ENCODE peak calls at places on chromosomes 6 and 20, in five cellular contexts. W is HCT116, O is K562, Y is H1, N is GM12878. Z is an unnamed sample.

GRCh38 chr6:52598123-52598823 is 21.4 kb upstream of the TRAM2 start:
- DNase-seq in W (peak; percentile 69), O (peak; percentile 89), Y (peak; percentile 58), N (no peak), Z (peak; percentile 100)

GRCh38 chr20:38171301-38172010 is 6.4 kb upstream of the TGM2 start:
- DNase-seq in W (no peak), O (no peak), Y (no peak), N (no peak), Z (peak; percentile 71)

GRCh38 chr6:47235964-47236760 is 73.5 kb downstream of the TNFRSF21 start:
- DNase-seq in W (no peak), O (no peak), Y (no peak), N (no peak), Z (no peak)

GRCh38 chr6:34475167-34476047 is 9.5 kb downstream of the PACSIN1 start:
- DNase-seq in W (no peak), O (no peak), Y (no peak), N (no peak), Z (no peak)

GRCh38 chr6:139732451-139732850 is 358.0 kb upstream of the CITED2 start:
- DNase-seq in W (peak; percentile 18), O (no peak), Y (no peak), N (no peak), Z (no peak)

GRCh38 chr6:53794073-53794719 is 609 bp upstream of the LRRC1 start:
- DNase-seq in W (peak; percentile 56), O (no peak), Y (no peak), N (peak; percentile 17), Z (peak; percentile 81)

GRCh38 chr6:52887912-52888535 is 21.5 kb downstream of the GSTA3 start:
- DNase-seq in W (no peak), O (no peak), Y (no peak), N (no peak), Z (no peak)

GRCh38 chr6:97026298-97026697 is 101.8 kb downstream of the KLHL32 start:
- DNase-seq in W (no peak), O (no peak), Y (no peak), N (no peak), Z (no peak)

DNA sequence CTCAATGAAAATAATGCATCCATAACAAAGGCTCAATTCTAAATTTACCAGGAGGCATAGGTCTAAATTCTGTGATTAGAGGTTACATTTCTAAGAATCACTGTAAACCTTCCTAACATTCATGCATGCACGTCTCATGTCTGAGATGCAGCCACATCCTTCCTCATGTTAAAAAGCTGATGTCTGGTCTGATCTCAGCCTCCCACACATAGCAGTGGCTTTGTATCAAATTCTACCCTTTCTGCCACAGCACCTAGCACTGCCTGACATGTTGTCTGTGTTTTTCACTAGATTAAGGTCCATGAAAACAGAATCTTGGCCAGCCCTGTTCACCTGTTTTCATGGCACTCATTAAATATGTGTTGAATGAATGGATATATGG is 171.1 kb downstream of the WDR27 start:
- DNase-seq in W (no peak), O (no peak), Y (no peak), N (no peak), Z (no peak)
- TF ChIP-seq SRF in W (no peak), O (no peak), Y (no peak), N (no peak), Z (no peak)

GRCh38 chr6:7108196-7108963 is 619 bp downstream of the RREB1 start:
- DNase-seq in W (no peak), O (peak; percentile 64), Y (no peak), N (no peak), Z (peak; percentile 35)
- TF ChIP-seq SRF in W (no peak), O (no peak), Y (no peak), N (no peak), Z (no peak)

GRCh38 chr6:84618836-84619235 is 145.6 kb downstream of the TBX18 start:
- DNase-seq in W (no peak), O (no peak), Y (no peak), N (no peak), Z (no peak)
- TF ChIP-seq SRF in W (no peak), O (no peak), Y (no peak), N (no peak), Z (no peak)

DNA sequence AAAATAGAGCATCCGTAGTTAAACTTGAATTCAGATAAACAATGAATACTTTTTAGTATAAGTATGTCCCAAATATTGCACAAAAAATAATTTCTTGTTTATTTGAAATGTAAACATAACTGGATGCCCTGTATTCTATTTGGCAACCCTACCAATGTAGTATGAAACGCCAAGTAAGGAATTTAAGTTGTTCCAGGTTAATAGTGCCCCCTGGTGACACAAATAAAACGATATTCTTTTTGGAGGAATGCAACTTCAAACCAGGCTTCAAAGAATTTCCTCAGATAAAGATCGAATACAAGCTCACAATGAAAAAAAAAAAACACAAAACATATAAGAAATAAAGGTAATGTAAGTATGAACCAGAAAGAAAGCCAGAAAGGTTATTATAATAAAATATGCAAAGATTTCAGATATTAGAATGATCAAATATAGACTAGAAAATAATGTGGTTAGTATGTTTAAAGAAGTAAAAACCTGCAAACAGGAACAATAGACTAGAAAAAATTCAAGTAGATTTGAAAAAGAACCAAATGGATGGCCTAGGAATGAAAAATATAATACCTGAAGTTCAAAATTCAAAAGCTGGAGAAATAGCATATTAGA is 18.4 kb upstream of the AKAP7 start:
- DNase-seq in W (peak; percentile 41), O (peak; percentile 39), Y (no peak), N (no peak), Z (peak; percentile 68)
- TF ChIP-seq SRF in W (no peak), O (no peak), Y (no peak), N (no peak), Z (no peak)

GRCh38 chr6:16535564-16535963 is 225.7 kb downstream of the ATXN1 start:
- DNase-seq in W (no peak), O (no peak), Y (no peak), N (no peak), Z (no peak)
- TF ChIP-seq SRF in W (no peak), O (no peak), Y (no peak), N (no peak), Z (no peak)

DNA sequence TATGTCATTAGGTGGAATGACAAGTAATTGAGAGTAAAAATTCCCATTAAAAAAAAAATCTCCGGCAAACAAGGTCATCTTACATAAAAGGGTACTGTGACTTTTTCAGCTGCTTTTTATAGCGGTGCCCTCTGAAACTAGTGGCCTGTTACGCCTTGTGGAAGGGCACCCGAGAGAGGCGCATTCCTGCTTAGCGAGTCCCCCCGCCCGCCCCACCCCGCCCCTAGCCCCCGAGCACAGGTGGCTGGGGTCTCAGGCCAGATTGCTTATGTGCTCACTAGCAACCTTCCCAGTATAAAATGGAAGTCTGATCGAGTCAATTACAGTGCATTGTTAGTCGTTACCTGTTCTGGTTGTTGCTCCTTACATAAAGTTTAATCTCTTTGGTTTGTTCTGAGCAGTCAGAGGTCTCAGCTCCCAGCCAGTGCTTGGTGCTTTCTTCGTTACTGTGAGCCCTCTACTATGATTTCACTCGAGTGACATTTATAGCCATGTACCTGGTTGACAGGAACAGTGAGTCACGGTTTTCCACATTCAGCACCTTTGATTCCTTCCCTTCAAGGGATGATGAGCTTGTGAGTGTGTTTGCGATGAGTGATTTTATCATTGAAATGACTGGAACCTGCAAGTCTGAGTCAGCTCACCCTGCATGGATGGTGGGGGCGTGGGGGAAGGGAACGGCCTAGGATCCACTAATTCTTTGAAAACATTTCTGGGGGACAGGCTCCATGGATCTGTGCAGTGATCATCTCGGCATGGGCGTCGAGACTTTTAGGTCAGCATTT is 47.6 kb downstream of the ZDHHC14 start:
- DNase-seq in W (peak; percentile 95), O (peak; percentile 38), Y (no peak), N (no peak), Z (peak; percentile 73)
- TF ChIP-seq SRF in W (peak; percentile 95), O (no peak), Y (no peak), N (no peak), Z (no peak)

GRCh38 chr20:52178691-52179090 is 12.9 kb downstream of the ZFP64 start:
- DNase-seq in W (no peak), O (no peak), Y (no peak), N (no peak), Z (no peak)
- TF ChIP-seq SRF in W (no peak), O (no peak), Y (no peak), N (no peak), Z (no peak)

DNA sequence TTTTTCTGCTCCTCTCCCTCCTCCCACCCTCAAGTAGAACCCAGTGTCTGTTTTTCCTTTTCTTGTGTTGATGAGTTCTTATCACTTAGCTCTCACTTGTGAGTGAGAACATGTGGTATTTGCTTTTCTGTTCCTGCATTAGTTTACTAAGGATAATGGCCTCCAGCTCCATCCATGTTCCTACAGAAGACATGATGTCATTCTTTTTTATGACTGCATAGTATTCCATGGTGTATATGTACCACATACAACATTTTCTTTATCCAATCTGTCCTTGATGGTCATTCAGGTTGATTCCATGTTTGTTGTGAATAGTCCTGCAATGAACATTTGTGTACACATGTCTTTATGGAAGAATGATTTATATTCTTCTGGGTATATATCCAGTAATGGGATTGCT is 81.0 kb downstream of the TOX2 start:
- DNase-seq in W (no peak), O (no peak), Y (no peak), N (no peak), Z (no peak)
- TF ChIP-seq SRF in W (no peak), O (no peak), Y (no peak), N (no peak), Z (no peak)

GRCh38 chr20:48716086-48716485 is 111.7 kb downstream of the PREX1 start:
- DNase-seq in W (no peak), O (no peak), Y (no peak), N (no peak), Z (no peak)
- TF ChIP-seq SRF in W (no peak), O (no peak), Y (no peak), N (no peak), Z (no peak)

GRCh38 chr6:3617681-3618299 is 133.7 kb downstream of the PXDC1 start:
- DNase-seq in W (no peak), O (no peak), Y (no peak), N (no peak), Z (no peak)
- TF ChIP-seq SRF in W (no peak), O (no peak), Y (no peak), N (no peak), Z (no peak)